ENCODE peak calls at places on chromosomes 13 and 19, in eight cellular contexts. One of them, this sample, is unnamed.

GRCh38 chr13:42110410-42111155 is 62.1 kb downstream of the DGKH start:
- DNase-seq in RWPE1: peak; percentile 50
- DNase-seq in endothelial cell of umbilical vein: peak; percentile 84
- DNase-seq in uterus: no peak
- DNase-seq in ascending aorta: no peak
- DNase-seq in CD8-positive, alpha-beta memory T cell: no peak
- DNase-seq in psoas muscle: no peak
- DNase-seq in CD4-positive, alpha-beta T cell: no peak
- DNase-seq in this sample: peak; percentile 82

GRCh38 chr13:77919351-77920294 is 992 bp upstream of the EDNRB start:
- DNase-seq in RWPE1: no peak
- DNase-seq in endothelial cell of umbilical vein: peak; percentile 51
- DNase-seq in uterus: peak; percentile 66
- DNase-seq in ascending aorta: no peak
- DNase-seq in CD8-positive, alpha-beta memory T cell: no peak
- DNase-seq in psoas muscle: peak; percentile 82
- DNase-seq in CD4-positive, alpha-beta T cell: no peak
- DNase-seq in this sample: peak; percentile 55

GRCh38 chr13:50365300-50365682 is 350.0 kb downstream of the KCNRG start:
- DNase-seq in RWPE1: no peak
- DNase-seq in endothelial cell of umbilical vein: peak; percentile 62
- DNase-seq in uterus: no peak
- DNase-seq in ascending aorta: no peak
- DNase-seq in CD8-positive, alpha-beta memory T cell: no peak
- DNase-seq in psoas muscle: no peak
- DNase-seq in CD4-positive, alpha-beta T cell: peak; percentile 10
- DNase-seq in this sample: peak; percentile 16

GRCh38 chr19:32519023-32519422 is 62.0 kb upstream of the PDCD5 start:
- DNase-seq in RWPE1: no peak
- DNase-seq in endothelial cell of umbilical vein: no peak
- DNase-seq in uterus: no peak
- DNase-seq in ascending aorta: no peak
- DNase-seq in CD8-positive, alpha-beta memory T cell: no peak
- DNase-seq in psoas muscle: no peak
- DNase-seq in CD4-positive, alpha-beta T cell: no peak
- DNase-seq in this sample: no peak

GRCh38 chr19:40933025-40933424 is 51.0 kb upstream of the CYP2A7 start:
- DNase-seq in RWPE1: no peak
- DNase-seq in endothelial cell of umbilical vein: no peak
- DNase-seq in uterus: no peak
- DNase-seq in ascending aorta: no peak
- DNase-seq in CD8-positive, alpha-beta memory T cell: no peak
- DNase-seq in psoas muscle: no peak
- DNase-seq in CD4-positive, alpha-beta T cell: no peak
- DNase-seq in this sample: no peak

GRCh38 chr19:42198676-42199439 is 18.6 kb downstream of the DEDD2 start:
- DNase-seq in RWPE1: no peak
- DNase-seq in endothelial cell of umbilical vein: no peak
- DNase-seq in uterus: no peak
- DNase-seq in ascending aorta: no peak
- DNase-seq in CD8-positive, alpha-beta memory T cell: peak; percentile 91
- DNase-seq in psoas muscle: no peak
- DNase-seq in CD4-positive, alpha-beta T cell: peak; percentile 65
- DNase-seq in this sample: no peak

GRCh38 chr13:37412271-37412683 is 186.3 kb downstream of the POSTN start:
- DNase-seq in RWPE1: no peak
- DNase-seq in endothelial cell of umbilical vein: no peak
- DNase-seq in uterus: no peak
- DNase-seq in ascending aorta: no peak
- DNase-seq in CD8-positive, alpha-beta memory T cell: no peak
- DNase-seq in psoas muscle: no peak
- DNase-seq in CD4-positive, alpha-beta T cell: no peak
- DNase-seq in this sample: peak; percentile 56

GRCh38 chr13:61410669-61411297 is 4.9 kb downstream of the PCDH20 start:
- DNase-seq in RWPE1: peak; percentile 11
- DNase-seq in endothelial cell of umbilical vein: peak; percentile 24
- DNase-seq in uterus: no peak
- DNase-seq in ascending aorta: no peak
- DNase-seq in CD8-positive, alpha-beta memory T cell: no peak
- DNase-seq in psoas muscle: no peak
- DNase-seq in CD4-positive, alpha-beta T cell: no peak
- DNase-seq in this sample: peak; percentile 32

GRCh38 chr13:63625869-63626268 is 2210.2 kb upstream of the PCDH20 start:
- DNase-seq in RWPE1: peak; percentile 6
- DNase-seq in endothelial cell of umbilical vein: no peak
- DNase-seq in uterus: no peak
- DNase-seq in ascending aorta: no peak
- DNase-seq in CD8-positive, alpha-beta memory T cell: no peak
- DNase-seq in psoas muscle: no peak
- DNase-seq in CD4-positive, alpha-beta T cell: no peak
- DNase-seq in this sample: no peak

GRCh38 chr13:60646600-60646999 is 249.6 kb downstream of the TDRD3 start:
- DNase-seq in RWPE1: no peak
- DNase-seq in endothelial cell of umbilical vein: no peak
- DNase-seq in uterus: no peak
- DNase-seq in ascending aorta: no peak
- DNase-seq in CD8-positive, alpha-beta memory T cell: no peak
- DNase-seq in psoas muscle: no peak
- DNase-seq in CD4-positive, alpha-beta T cell: no peak
- DNase-seq in this sample: no peak

GRCh38 chr19:49017666-49018351 is 918 bp upstream of the LHB start:
- DNase-seq in RWPE1: no peak
- DNase-seq in endothelial cell of umbilical vein: peak; percentile 70
- DNase-seq in uterus: peak; percentile 41
- DNase-seq in ascending aorta: no peak
- DNase-seq in CD8-positive, alpha-beta memory T cell: peak; percentile 80
- DNase-seq in psoas muscle: peak; percentile 80
- DNase-seq in CD4-positive, alpha-beta T cell: peak; percentile 56
- DNase-seq in this sample: peak; percentile 83

GRCh38 chr19:23305555-23305954 is 55.4 kb upstream of the ZNF724 start:
- DNase-seq in RWPE1: peak; percentile 7
- DNase-seq in endothelial cell of umbilical vein: no peak
- DNase-seq in uterus: no peak
- DNase-seq in ascending aorta: no peak
- DNase-seq in CD8-positive, alpha-beta memory T cell: no peak
- DNase-seq in psoas muscle: no peak
- DNase-seq in CD4-positive, alpha-beta T cell: no peak
- DNase-seq in this sample: no peak

GRCh38 chr13:74061939-74062595 is 72.1 kb downstream of the KLF12 start:
- DNase-seq in RWPE1: no peak
- DNase-seq in endothelial cell of umbilical vein: peak; percentile 34
- DNase-seq in uterus: peak; percentile 20
- DNase-seq in ascending aorta: no peak
- DNase-seq in CD8-positive, alpha-beta memory T cell: peak; percentile 53
- DNase-seq in psoas muscle: no peak
- DNase-seq in CD4-positive, alpha-beta T cell: no peak
- DNase-seq in this sample: peak; percentile 59

DNA sequence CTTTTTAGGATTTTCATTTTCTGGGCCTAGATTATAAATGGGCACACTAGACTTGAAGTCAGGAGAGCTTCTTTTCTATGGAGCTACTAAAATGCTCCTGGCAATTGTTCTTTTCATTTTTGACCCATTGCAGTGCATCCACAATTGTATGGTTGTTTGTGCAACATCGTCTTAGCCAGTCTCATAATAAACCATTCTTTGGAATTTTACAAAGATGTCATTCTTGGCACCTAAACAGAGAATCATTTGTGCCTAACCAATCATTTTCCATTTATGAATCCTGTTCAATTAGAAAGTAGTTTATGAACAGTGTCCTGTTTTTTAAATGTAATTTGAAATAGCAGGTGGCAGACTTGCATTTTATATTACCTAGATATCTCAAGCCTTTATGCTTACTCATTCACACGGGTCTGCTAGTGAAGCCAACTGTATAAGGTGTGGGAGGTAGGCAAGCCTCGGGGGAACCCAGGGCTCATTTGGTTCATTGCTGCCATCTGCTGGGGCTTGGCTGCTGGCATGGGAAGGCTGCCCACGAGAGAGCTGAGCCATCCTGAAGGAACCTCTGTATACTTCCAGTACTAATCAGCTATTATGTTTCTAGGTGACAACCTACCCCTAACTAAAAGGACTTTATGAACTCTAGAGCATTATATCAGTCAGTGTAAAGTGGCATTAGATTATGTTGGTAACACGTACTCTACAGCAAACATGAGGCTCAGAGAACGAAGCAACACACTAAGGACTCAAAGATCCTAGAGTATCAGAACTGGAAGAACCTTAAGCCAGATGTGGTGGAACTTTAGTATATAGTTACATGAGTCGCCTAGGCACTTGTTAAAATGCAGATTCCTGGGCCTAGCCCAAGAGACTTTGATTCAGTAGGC is 60.0 kb downstream of the TPT1 start:
- DNase-seq in RWPE1: peak; percentile 95
- DNase-seq in endothelial cell of umbilical vein: peak; percentile 79
- DNase-seq in uterus: peak; percentile 48
- DNase-seq in ascending aorta: no peak
- DNase-seq in CD8-positive, alpha-beta memory T cell: no peak
- DNase-seq in psoas muscle: peak; percentile 81
- DNase-seq in CD4-positive, alpha-beta T cell: peak; percentile 32
- DNase-seq in this sample: peak; percentile 90
- H3K27ac ChIP-seq in RWPE1: peak overlapping the region; percentile 54
- H3K27ac ChIP-seq in endothelial cell of umbilical vein: no peak overlapping the region
- H3K27ac ChIP-seq in uterus: no peak overlapping the region
- H3K27ac ChIP-seq in ascending aorta: no peak overlapping the region
- H3K27ac ChIP-seq in CD8-positive, alpha-beta memory T cell: no peak overlapping the region
- H3K27ac ChIP-seq in psoas muscle: no peak overlapping the region
- H3K27ac ChIP-seq in CD4-positive, alpha-beta T cell: no peak overlapping the region
- H3K27ac ChIP-seq in this sample: no peak overlapping the region

DNA sequence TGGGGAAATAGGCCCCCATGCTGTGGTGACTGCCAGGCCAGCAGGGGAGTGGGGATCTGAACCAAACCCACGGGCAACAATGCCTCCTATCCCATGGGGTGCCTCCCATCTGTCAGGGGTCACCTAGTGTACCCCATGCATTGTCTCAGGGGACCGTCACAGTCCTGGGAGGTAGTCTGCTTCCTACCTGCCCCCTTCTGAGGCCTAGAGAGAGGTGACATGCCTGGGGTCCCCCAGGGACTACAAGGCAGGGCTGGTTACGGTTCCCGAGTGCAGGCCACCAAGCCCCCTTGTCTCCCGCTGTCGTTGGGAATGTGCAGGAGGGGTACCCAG is 11.1 kb downstream of the NDUFB7 start:
- DNase-seq in RWPE1: no peak
- DNase-seq in endothelial cell of umbilical vein: no peak
- DNase-seq in uterus: no peak
- DNase-seq in ascending aorta: no peak
- DNase-seq in CD8-positive, alpha-beta memory T cell: no peak
- DNase-seq in psoas muscle: no peak
- DNase-seq in CD4-positive, alpha-beta T cell: no peak
- DNase-seq in this sample: no peak
- H3K27ac ChIP-seq in RWPE1: peak overlapping the region; percentile 100
- H3K27ac ChIP-seq in endothelial cell of umbilical vein: peak overlapping the region; percentile 0
- H3K27ac ChIP-seq in uterus: peak overlapping the region; percentile 39
- H3K27ac ChIP-seq in ascending aorta: peak overlapping the region; percentile 85
- H3K27ac ChIP-seq in CD8-positive, alpha-beta memory T cell: no peak overlapping the region
- H3K27ac ChIP-seq in psoas muscle: peak overlapping the region; percentile 96
- H3K27ac ChIP-seq in CD4-positive, alpha-beta T cell: peak overlapping the region; percentile 50
- H3K27ac ChIP-seq in this sample: no peak overlapping the region

GRCh38 chr19:58434217-58434616 is 5.7 kb downstream of the ZNF132 start:
- DNase-seq in RWPE1: no peak
- DNase-seq in endothelial cell of umbilical vein: no peak
- DNase-seq in uterus: no peak
- DNase-seq in ascending aorta: no peak
- DNase-seq in CD8-positive, alpha-beta memory T cell: no peak
- DNase-seq in psoas muscle: no peak
- DNase-seq in CD4-positive, alpha-beta T cell: no peak
- DNase-seq in this sample: peak; percentile 26

GRCh38 chr19:58440556-58440955 is 603 bp upstream of the ZNF132 start:
- DNase-seq in RWPE1: no peak
- DNase-seq in endothelial cell of umbilical vein: no peak
- DNase-seq in uterus: peak; percentile 39
- DNase-seq in ascending aorta: no peak
- DNase-seq in CD8-positive, alpha-beta memory T cell: no peak
- DNase-seq in psoas muscle: no peak
- DNase-seq in CD4-positive, alpha-beta T cell: no peak
- DNase-seq in this sample: peak; percentile 13

GRCh38 chr19:58439576-58440554 is at the start of gene ZNF132:
- DNase-seq in RWPE1: peak; percentile 99
- DNase-seq in endothelial cell of umbilical vein: peak; percentile 100
- DNase-seq in uterus: peak; percentile 95
- DNase-seq in ascending aorta: peak; percentile 98
- DNase-seq in CD8-positive, alpha-beta memory T cell: peak; percentile 98
- DNase-seq in psoas muscle: peak; percentile 97
- DNase-seq in CD4-positive, alpha-beta T cell: peak; percentile 92
- DNase-seq in this sample: peak; percentile 100
- H3K27ac ChIP-seq in RWPE1: peak within 1 kb of the TSS; percentile 80
- H3K27ac ChIP-seq in endothelial cell of umbilical vein: peak within 1 kb of the TSS; percentile 48
- H3K27ac ChIP-seq in uterus: peak within 1 kb of the TSS; percentile 69
- H3K27ac ChIP-seq in ascending aorta: peak within 1 kb of the TSS; percentile 85
- H3K27ac ChIP-seq in CD8-positive, alpha-beta memory T cell: peak within 1 kb of the TSS; percentile 80
- H3K27ac ChIP-seq in psoas muscle: peak within 1 kb of the TSS; percentile 81
- H3K27ac ChIP-seq in CD4-positive, alpha-beta T cell: peak within 1 kb of the TSS; percentile 77
- H3K27ac ChIP-seq in this sample: peak within 1 kb of the TSS; percentile 67

GRCh38 chr19:16650821-16651220 is 9.1 kb downstream of the SMIM7 start:
- DNase-seq in RWPE1: no peak
- DNase-seq in endothelial cell of umbilical vein: no peak
- DNase-seq in uterus: no peak
- DNase-seq in ascending aorta: no peak
- DNase-seq in CD8-positive, alpha-beta memory T cell: no peak
- DNase-seq in psoas muscle: no peak
- DNase-seq in CD4-positive, alpha-beta T cell: no peak
- DNase-seq in this sample: no peak

GRCh38 chr19:16657384-16657783 is 2.6 kb downstream of the SMIM7 start:
- DNase-seq in RWPE1: no peak
- DNase-seq in endothelial cell of umbilical vein: no peak
- DNase-seq in uterus: no peak
- DNase-seq in ascending aorta: no peak
- DNase-seq in CD8-positive, alpha-beta memory T cell: no peak
- DNase-seq in psoas muscle: no peak
- DNase-seq in CD4-positive, alpha-beta T cell: no peak
- DNase-seq in this sample: no peak

GRCh38 chr19:16655727-16656126 is 4.2 kb downstream of the SMIM7 start:
- DNase-seq in RWPE1: no peak
- DNase-seq in endothelial cell of umbilical vein: no peak
- DNase-seq in uterus: no peak
- DNase-seq in ascending aorta: no peak
- DNase-seq in CD8-positive, alpha-beta memory T cell: no peak
- DNase-seq in psoas muscle: no peak
- DNase-seq in CD4-positive, alpha-beta T cell: no peak
- DNase-seq in this sample: no peak

GRCh38 chr19:16654151-16654550 is 5.8 kb downstream of the SMIM7 start:
- DNase-seq in RWPE1: peak; percentile 48
- DNase-seq in endothelial cell of umbilical vein: no peak
- DNase-seq in uterus: no peak
- DNase-seq in ascending aorta: no peak
- DNase-seq in CD8-positive, alpha-beta memory T cell: no peak
- DNase-seq in psoas muscle: no peak
- DNase-seq in CD4-positive, alpha-beta T cell: no peak
- DNase-seq in this sample: no peak

GRCh38 chr19:16654621-16655020 is 5.3 kb downstream of the SMIM7 start:
- DNase-seq in RWPE1: no peak
- DNase-seq in endothelial cell of umbilical vein: no peak
- DNase-seq in uterus: no peak
- DNase-seq in ascending aorta: no peak
- DNase-seq in CD8-positive, alpha-beta memory T cell: no peak
- DNase-seq in psoas muscle: no peak
- DNase-seq in CD4-positive, alpha-beta T cell: no peak
- DNase-seq in this sample: no peak
- H3K27ac ChIP-seq in RWPE1: no peak overlapping the region
- H3K27ac ChIP-seq in endothelial cell of umbilical vein: no peak overlapping the region
- H3K27ac ChIP-seq in uterus: no peak overlapping the region
- H3K27ac ChIP-seq in ascending aorta: no peak overlapping the region
- H3K27ac ChIP-seq in CD8-positive, alpha-beta memory T cell: no peak overlapping the region
- H3K27ac ChIP-seq in psoas muscle: no peak overlapping the region
- H3K27ac ChIP-seq in CD4-positive, alpha-beta T cell: peak overlapping the region; percentile 2
- H3K27ac ChIP-seq in this sample: no peak overlapping the region

GRCh38 chr13:80145291-80145690 is 195.6 kb downstream of the SPRY2 start:
- DNase-seq in RWPE1: no peak
- DNase-seq in endothelial cell of umbilical vein: no peak
- DNase-seq in uterus: no peak
- DNase-seq in ascending aorta: no peak
- DNase-seq in CD8-positive, alpha-beta memory T cell: no peak
- DNase-seq in psoas muscle: no peak
- DNase-seq in CD4-positive, alpha-beta T cell: no peak
- DNase-seq in this sample: no peak
- H3K27ac ChIP-seq in RWPE1: no peak overlapping the region
- H3K27ac ChIP-seq in endothelial cell of umbilical vein: no peak overlapping the region
- H3K27ac ChIP-seq in uterus: no peak overlapping the region
- H3K27ac ChIP-seq in ascending aorta: peak overlapping the region; percentile 17
- H3K27ac ChIP-seq in CD8-positive, alpha-beta memory T cell: no peak overlapping the region
- H3K27ac ChIP-seq in psoas muscle: no peak overlapping the region
- H3K27ac ChIP-seq in CD4-positive, alpha-beta T cell: no peak overlapping the region
- H3K27ac ChIP-seq in this sample: no peak overlapping the region

This sample was measured in GM23248.